ENCODE peak calls at places on chromosomes 5 and 9, in eight cellular contexts. H, M, O, P, A, E, S and K are unnamed samples.

GRCh38 chr5:117999939-118000549 is 988.3 kb downstream of the DTWD2 start:
- DNase-seq in H (no peak), M (no peak), O (no peak), P (no peak), A (no peak), E (no peak), S (no peak), K (no peak)

GRCh38 chr5:74212336-74212735 is 428.2 kb downstream of the ENC1 start:
- DNase-seq in H (no peak), M (peak; percentile 58), O (peak; percentile 27), P (no peak), A (no peak), E (no peak), S (no peak), K (no peak)

GRCh38 chr5:42843675-42844292 is 32.1 kb upstream of the SELENOP start:
- DNase-seq in H (no peak), M (no peak), O (no peak), P (no peak), A (no peak), E (no peak), S (no peak), K (no peak)

GRCh38 chr5:121968910-121969607 is 7.3 kb downstream of the SRFBP1 start:
- DNase-seq in H (no peak), M (peak; percentile 82), O (no peak), P (no peak), A (no peak), E (no peak), S (no peak), K (peak; percentile 31)

GRCh38 chr5:38640012-38640395 is 83.6 kb upstream of the LIFR start:
- DNase-seq in H (no peak), M (no peak), O (no peak), P (no peak), A (no peak), E (no peak), S (no peak), K (no peak)

GRCh38 chr9:94827584-94828304 is 101.2 kb downstream of the AOPEP start:
- DNase-seq in H (no peak), M (no peak), O (no peak), P (no peak), A (no peak), E (no peak), S (no peak), K (no peak)

GRCh38 chr9:127714020-127714835 is 1.2 kb downstream of the PTRH1 start:
- DNase-seq in H (peak; percentile 76), M (peak; percentile 85), O (no peak), P (no peak), A (no peak), E (no peak), S (no peak), K (no peak)

GRCh38 chr5:101424530-101425175 is 521.6 kb upstream of the ST8SIA4 start:
- DNase-seq in H (no peak), M (peak; percentile 81), O (no peak), P (no peak), A (no peak), E (no peak), S (no peak), K (no peak)

GRCh38 chr5:133675376-133676154 is 63.2 kb upstream of the FSTL4 start:
- DNase-seq in H (no peak), M (no peak), O (no peak), P (no peak), A (no peak), E (no peak), S (no peak), K (peak; percentile 57)

GRCh38 chr9:33718987-33719386 is 76.4 kb upstream of the PRSS3 start:
- DNase-seq in H (no peak), M (peak; percentile 86), O (no peak), P (peak; percentile 15), A (peak; percentile 66), E (no peak), S (no peak), K (peak; percentile 81)

GRCh38 chr5:157994271-157994691 is 135.3 kb upstream of the CLINT1 start:
- DNase-seq in H (no peak), M (no peak), O (no peak), P (no peak), A (no peak), E (peak; percentile 75), S (no peak), K (no peak)

GRCh38 chr9:18726546-18726945 is 252.6 kb downstream of the ADAMTSL1 start:
- DNase-seq in H (no peak), M (no peak), O (no peak), P (no peak), A (no peak), E (no peak), S (no peak), K (no peak)

GRCh38 chr9:137303893-137304382 is 1.9 kb upstream of the NRARP start:
- DNase-seq in H (peak; percentile 84), M (peak; percentile 80), O (no peak), P (no peak), A (peak; percentile 64), E (no peak), S (no peak), K (no peak)

GRCh38 chr9:137300607-137301085 is 1.4 kb downstream of the NRARP start:
- DNase-seq in H (peak; percentile 55), M (no peak), O (peak; percentile 36), P (peak; percentile 21), A (no peak), E (no peak), S (no peak), K (no peak)

GRCh38 chr9:137303031-137303892 is 1.2 kb upstream of the NRARP start:
- DNase-seq in H (peak; percentile 83), M (peak; percentile 88), O (no peak), P (peak; percentile 15), A (peak; percentile 66), E (no peak), S (no peak), K (peak; percentile 52)

GRCh38 chr9:137301086-137301947 is 754 bp downstream of the NRARP start:
- DNase-seq in H (peak; percentile 89), M (no peak), O (peak; percentile 65), P (peak; percentile 34), A (peak; percentile 77), E (no peak), S (no peak), K (peak; percentile 80)

GRCh38 chr9:137302176-137303030 is at the start of gene NRARP:
- DNase-seq in H (peak; percentile 96), M (peak; percentile 100), O (peak; percentile 92), P (peak; percentile 91), A (peak; percentile 94), E (peak; percentile 81), S (peak; percentile 77), K (peak; percentile 91)
- H3K4me1 ChIP-seq in H (peaks cover 34% of the 10 kb centered on the region), M (peaks cover 4% of the 10 kb centered on the region), O (peaks cover 85% of the 10 kb centered on the region), P (peaks cover 90% of the 10 kb centered on the region), A (peaks cover 60% of the 10 kb centered on the region), E (peaks cover 26% of the 10 kb centered on the region), S (peaks cover 36% of the 10 kb centered on the region), K (no peaks in the 10 kb centered on the region)

GRCh38 chr9:90772381-90772780 is 29.2 kb upstream of the SYK start:
- DNase-seq in H (no peak), M (no peak), O (no peak), P (no peak), A (no peak), E (no peak), S (no peak), K (no peak)

GRCh38 chr9:90770339-90770738 is 31.3 kb upstream of the SYK start:
- DNase-seq in H (no peak), M (peak; percentile 43), O (no peak), P (no peak), A (no peak), E (no peak), S (no peak), K (no peak)

GRCh38 chr9:90767523-90768100 is 34.0 kb upstream of the SYK start:
- DNase-seq in H (no peak), M (no peak), O (no peak), P (no peak), A (no peak), E (no peak), S (no peak), K (no peak)

GRCh38 chr9:90773593-90773992 is 28.0 kb upstream of the SYK start:
- DNase-seq in H (no peak), M (no peak), O (no peak), P (no peak), A (no peak), E (no peak), S (no peak), K (no peak)

GRCh38 chr9:90770927-90771326 is 30.7 kb upstream of the SYK start:
- DNase-seq in H (no peak), M (no peak), O (no peak), P (no peak), A (no peak), E (no peak), S (no peak), K (no peak)
- H3K27ac ChIP-seq in H (no peak overlapping the region), M (no peak overlapping the region), O (no peak overlapping the region), P (no peak overlapping the region), A (no peak overlapping the region), E (no peak overlapping the region), S (no peak overlapping the region), K (no peak overlapping the region)

DNA sequence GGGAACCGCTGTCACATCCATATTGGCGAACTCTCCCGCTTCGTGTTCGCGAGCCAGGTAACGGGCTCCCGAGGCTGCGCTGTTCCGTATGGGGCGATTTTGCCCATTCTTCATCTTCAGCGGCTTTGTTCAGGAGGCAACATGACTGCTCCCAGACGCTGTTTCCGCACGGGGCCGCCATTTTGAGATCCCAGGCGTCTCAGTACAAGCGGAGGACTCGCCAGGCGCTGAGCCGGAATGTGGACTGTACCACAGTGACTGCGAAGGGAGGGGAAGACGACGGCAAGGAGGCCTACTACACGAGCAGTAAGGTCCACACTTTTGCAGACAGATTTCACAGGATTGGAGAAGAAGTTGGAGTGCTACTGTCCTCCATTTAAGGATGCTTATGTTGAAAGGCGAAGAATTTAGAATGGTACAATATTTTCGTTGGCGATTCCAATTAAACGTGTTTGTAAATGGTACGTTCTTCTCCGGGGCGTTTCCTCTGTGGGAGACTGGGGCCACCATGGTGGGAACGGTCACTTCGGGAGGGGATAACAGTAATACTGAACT is 41.6 kb upstream of the ZNF300 start:
- DNase-seq in H (peak; percentile 93), M (peak; percentile 62), O (peak; percentile 88), P (peak; percentile 86), A (peak; percentile 71), E (no peak), S (peak; percentile 90), K (peak; percentile 94)
- H3K9me3 ChIP-seq in H (no peaks in the 10 kb centered on the region), M (peaks cover 31% of the 10 kb centered on the region), O (no peaks in the 10 kb centered on the region), P (peaks cover 92% of the 10 kb centered on the region), A (peaks cover 32% of the 10 kb centered on the region), E (no peaks in the 10 kb centered on the region), S (no peaks in the 10 kb centered on the region), K (peaks cover 14% of the 10 kb centered on the region)

DNA sequence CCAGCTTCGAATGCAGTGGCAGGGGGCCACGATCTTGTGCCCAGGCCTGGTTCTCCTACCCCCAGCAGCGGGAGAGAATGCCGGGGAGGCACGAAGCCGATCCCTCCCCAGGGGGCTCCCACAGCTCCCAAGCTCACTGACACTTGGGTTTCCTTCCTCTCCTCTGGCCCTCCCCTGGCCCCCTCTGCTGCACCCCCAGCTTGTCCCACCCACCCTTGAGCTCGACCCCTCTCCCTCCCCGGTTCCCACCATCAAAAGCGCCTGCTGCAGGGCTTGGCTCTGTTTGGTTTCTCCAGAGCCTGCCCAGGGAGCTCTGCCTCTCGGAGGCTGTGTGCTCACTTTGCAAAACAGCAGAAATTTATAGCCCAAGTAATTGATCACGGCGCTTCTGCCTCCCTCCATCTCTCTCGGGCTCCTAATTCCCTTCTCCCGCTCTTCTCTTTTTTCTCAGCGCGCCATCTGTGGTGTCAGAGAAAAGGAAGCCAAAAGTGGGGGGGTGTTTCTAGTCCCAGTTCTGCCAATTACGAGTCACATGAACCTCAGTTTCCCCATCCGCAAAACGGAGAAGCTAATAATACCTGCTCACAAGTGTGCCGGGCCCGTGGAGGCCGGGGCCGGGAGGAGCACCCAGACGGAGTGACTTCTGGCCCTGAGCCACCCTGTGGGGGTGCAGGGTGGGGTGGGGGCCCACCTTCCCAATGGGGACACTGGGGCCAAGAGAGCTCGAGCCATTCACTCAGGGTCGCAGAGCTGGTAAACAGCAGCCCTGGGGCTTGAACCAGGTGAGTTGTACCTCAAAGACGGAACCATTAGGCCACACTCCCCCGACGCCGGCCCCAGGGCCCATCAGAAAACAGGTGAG is 141.2 kb upstream of the IER5L start:
- DNase-seq in H (peak; percentile 60), M (no peak), O (peak; percentile 10), P (no peak), A (peak; percentile 63), E (no peak), S (peak; percentile 42), K (peak; percentile 71)
- H3K4me1 ChIP-seq in H (peaks cover 14% of the 10 kb centered on the region), M (peaks cover 62% of the 10 kb centered on the region), O (peaks cover 27% of the 10 kb centered on the region), P (peaks cover 89% of the 10 kb centered on the region), A (peaks cover 65% of the 10 kb centered on the region), E (peaks cover 17% of the 10 kb centered on the region), S (peaks cover 24% of the 10 kb centered on the region), K (no peaks in the 10 kb centered on the region)